ENCODE peak calls at places on chromosomes 7 and 10, in eight cellular contexts. Z is left ventricle myocardium inferior, L is esophagus squamous epithelium, N is sigmoid colon, R is tibial artery, P is heart right ventricle, O is PC-9, J is PC-3. V is an unnamed sample.

GRCh38 chr7:105838273-105839141 is 37.9 kb downstream of the ATXN7L1 start:
- DNase-seq in P (no peak), O (no peak), Z (peak), R (no peak), N (no peak), J (no peak), L (no peak), V (no peak)

GRCh38 chr7:5417106-5418071 is 6.2 kb downstream of the TNRC18 start:
- DNase-seq in N (no peak), Z (no peak), P (no peak), R (no peak), O (peak), J (peak), L (no peak), V (no peak)

GRCh38 chr7:116543664-116544063 is 18.8 kb downstream of the CAV1 start:
- DNase-seq in Z (no peak), J (peak), P (no peak), N (no peak), O (no peak), R (no peak), L (no peak), V (no peak)

GRCh38 chr10:14750900-14751575 is 23.7 kb downstream of the FAM107B start:
- DNase-seq in J (no peak), R (no peak), N (peak), P (peak), O (no peak), Z (peak), L (peak), V (no peak)

GRCh38 chr10:63107943-63108437 is 25.1 kb upstream of the NRBF2 start:
- DNase-seq in L (no peak), O (no peak), P (no peak), N (no peak), Z (no peak), R (no peak), J (no peak), V (no peak)

GRCh38 chr7:3682028-3682712 is 381.1 kb downstream of the SDK1 start:
- DNase-seq in L (no peak), J (no peak), R (no peak), P (no peak), Z (no peak), N (peak), O (no peak), V (no peak)

GRCh38 chr10:122154733-122155366 is 116.2 kb upstream of the BTBD16 start:
- DNase-seq in O (no peak), L (no peak), J (no peak), N (peak), R (peak), Z (no peak), P (peak), V (no peak)

GRCh38 chr10:88207121-88207546 is 343.7 kb downstream of the PTEN start:
- DNase-seq in N (no peak), O (no peak), P (no peak), J (no peak), L (no peak), R (no peak), Z (no peak), V (no peak)

GRCh38 chr10:31000071-31000787 is 31.4 kb downstream of the ZNF438 start:
- DNase-seq in R (no peak), N (no peak), O (no peak), L (no peak), P (no peak), J (no peak), Z (no peak), V (no peak)

GRCh38 chr10:108204528-108205313 is 1040.2 kb upstream of the SORCS1 start:
- DNase-seq in O (no peak), N (no peak), P (no peak), L (no peak), Z (no peak), J (peak), R (no peak), V (no peak)

GRCh38 chr10:77073066-77073960 is 564.3 kb downstream of the KCNMA1 start:
- DNase-seq in N (peak), P (peak), J (no peak), O (no peak), L (no peak), Z (peak), R (peak), V (no peak)

GRCh38 chr7:16423761-16424160 is 2.4 kb upstream of the CRPPA start:
- DNase-seq in P (no peak), R (no peak), Z (no peak), L (no peak), J (no peak), N (no peak), O (no peak), V (no peak)

GRCh38 chr10:87095241-87095945 is 387 bp downstream of the SHLD2 start:
- DNase-seq in P (peak), J (peak), Z (peak), O (peak), N (peak), L (peak), R (peak), V (peak)

GRCh38 chr10:5570979-5571810 is 46.4 kb downstream of the CALML3 start:
- DNase-seq in P (no peak), Z (peak), J (no peak), L (no peak), N (no peak), R (no peak), O (no peak), V (no peak)

GRCh38 chr10:110876000-110876399 is 4.3 kb downstream of the PDCD4 start:
- DNase-seq in J (no peak), Z (no peak), R (no peak), N (no peak), L (no peak), O (no peak), P (no peak), V (no peak)

GRCh38 chr10:126523071-126523470 is 134.8 kb upstream of the ADAM12 start:
- DNase-seq in J (no peak), R (no peak), Z (no peak), P (no peak), L (no peak), N (no peak), O (no peak), V (no peak)

GRCh38 chr10:126519992-126520391 is 131.7 kb upstream of the ADAM12 start:
- DNase-seq in P (no peak), R (no peak), J (no peak), L (no peak), O (no peak), N (no peak), Z (no peak), V (no peak)

GRCh38 chr10:126519188-126519587 is 130.9 kb upstream of the ADAM12 start:
- DNase-seq in L (no peak), Z (no peak), N (no peak), O (no peak), R (no peak), P (no peak), J (no peak), V (no peak)

GRCh38 chr10:126521354-126521753 is 133.1 kb upstream of the ADAM12 start:
- DNase-seq in N (no peak), Z (no peak), P (no peak), J (peak), L (no peak), R (no peak), O (peak), V (no peak)

GRCh38 chr10:126520918-126521317 is 132.6 kb upstream of the ADAM12 start:
- DNase-seq in L (no peak), R (no peak), P (no peak), O (no peak), N (no peak), J (no peak), Z (no peak), V (no peak)
- TF ChIP-seq CTCF in L (no peak), R (no peak), P (no peak), O (no peak), N (no peak), J (peak), Z (no peak), V (no peak)

DNA sequence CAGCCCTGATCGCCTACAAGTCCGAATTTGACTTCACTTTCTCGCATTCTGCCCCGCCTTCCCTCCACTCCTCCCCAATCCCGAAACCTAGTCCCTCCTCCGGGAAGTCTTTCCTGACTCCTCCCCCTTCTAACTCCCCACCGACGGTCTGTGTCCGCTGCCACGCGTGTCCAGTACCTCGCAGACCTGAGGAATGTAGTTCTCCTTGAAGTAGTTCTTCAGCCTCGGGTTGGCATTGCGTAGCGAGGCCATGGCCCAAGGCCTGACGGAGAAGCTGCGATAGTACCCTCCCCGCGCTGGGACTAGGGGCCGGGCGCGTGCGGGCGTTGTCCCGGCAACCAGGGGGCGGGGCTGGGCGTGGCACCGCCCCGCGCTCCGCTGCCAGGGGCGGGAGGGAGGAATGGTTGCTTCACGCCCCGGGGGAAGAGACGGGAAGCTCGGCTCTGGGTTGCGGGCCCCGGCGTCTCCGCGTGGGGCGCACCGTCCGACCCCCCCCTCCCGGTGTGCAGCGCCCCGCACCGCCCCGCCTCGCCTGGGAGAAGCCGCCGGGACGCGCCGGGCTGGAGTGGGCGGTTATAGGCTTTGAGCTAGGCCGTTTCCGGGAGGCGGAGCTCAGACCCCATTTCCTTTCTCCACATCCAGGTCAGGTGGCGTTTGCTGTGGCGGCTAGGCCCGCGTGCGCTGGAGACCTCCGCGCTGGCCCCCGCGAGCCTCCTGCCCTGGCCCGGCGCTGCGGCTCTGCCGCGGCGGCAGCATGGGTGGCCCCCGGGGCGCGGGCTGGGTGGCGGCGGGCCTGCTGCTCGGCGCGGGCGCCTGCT is at the start of the genes ARMC10 and FBXL13:
- DNase-seq in L (peak), O (peak), N (peak), Z (peak), J (peak), P (peak), R (peak), V (peak)
- TF ChIP-seq CTCF in L (no peak), O (no peak), N (no peak), Z (peak), J (no peak), P (peak), R (peak), V (peak)

GRCh38 chr10:97711640-97712267 is 1.8 kb upstream of the MARVELD1 start:
- DNase-seq in R (no peak), L (no peak), P (no peak), Z (no peak), N (no peak), O (no peak), J (no peak), V (no peak)

GRCh38 chr10:97708167-97708566 is 5.4 kb upstream of the MARVELD1 start:
- DNase-seq in L (no peak), Z (no peak), J (no peak), N (no peak), R (no peak), O (no peak), P (no peak), V (no peak)

GRCh38 chr10:97707134-97707861 is 6.2 kb upstream of the MARVELD1 start:
- DNase-seq in L (no peak), Z (no peak), N (no peak), J (no peak), R (no peak), P (no peak), O (no peak), V (no peak)

GRCh38 chr10:97709746-97710078 is 3.8 kb upstream of the MARVELD1 start:
- DNase-seq in N (no peak), P (no peak), O (no peak), Z (no peak), J (no peak), L (no peak), R (no peak), V (no peak)

GRCh38 chr10:97708976-97709745 is 4.4 kb upstream of the MARVELD1 start:
- DNase-seq in L (no peak), P (peak), R (peak), O (peak), Z (peak), J (peak), N (peak), V (no peak)
- TF ChIP-seq CTCF in L (peak), P (peak), R (peak), O (peak), Z (peak), J (peak), N (peak), V (peak)

DNA sequence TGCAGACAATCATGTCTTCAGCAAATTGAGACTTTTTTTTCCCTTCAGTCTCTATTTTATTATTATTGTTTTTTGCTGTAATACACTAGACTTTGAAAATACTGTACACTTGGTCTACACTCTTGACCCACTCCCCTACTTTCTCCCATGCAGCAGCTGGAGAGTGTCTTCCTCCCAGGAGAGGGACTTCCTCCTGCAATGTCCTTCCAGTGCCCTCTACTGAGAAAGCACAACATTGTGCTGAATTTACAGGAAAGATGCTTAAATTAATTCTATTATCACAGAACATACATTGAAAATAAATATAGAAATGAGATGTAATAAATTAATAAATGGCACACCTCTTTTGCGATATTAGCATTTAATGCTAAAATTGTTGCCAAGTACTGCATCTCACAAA is 411.3 kb downstream of the CCSER2 start:
- DNase-seq in O (no peak), R (no peak), J (no peak), L (no peak), Z (no peak), P (no peak), N (no peak), V (no peak)
- TF ChIP-seq CTCF in O (no peak), R (no peak), J (peak), L (no peak), Z (no peak), P (no peak), N (no peak), V (no peak)

DNA sequence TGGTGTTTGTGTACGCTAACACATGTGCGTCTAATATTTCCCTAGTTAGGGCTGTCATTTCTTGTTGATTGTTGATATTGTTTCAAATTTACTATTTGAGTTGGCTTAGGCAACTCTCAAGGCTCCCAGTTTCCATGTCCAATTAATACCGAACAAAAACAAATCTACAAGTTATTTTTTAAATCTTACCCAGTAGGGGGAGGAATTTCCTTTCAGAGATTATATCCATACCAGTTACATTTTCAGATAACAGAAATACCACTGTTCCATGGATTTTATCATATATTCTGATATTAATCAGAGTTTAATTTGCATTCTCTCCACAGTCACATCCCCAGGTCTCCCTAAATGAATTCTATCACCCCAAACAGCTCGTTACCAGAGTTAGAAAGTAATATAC is 7.2 kb upstream of the AKR1B10 start:
- DNase-seq in Z (no peak), P (no peak), L (no peak), O (no peak), J (peak), N (no peak), R (no peak), V (no peak)
- TF ChIP-seq CTCF in Z (no peak), P (peak), L (no peak), O (peak), J (no peak), N (peak), R (no peak), V (no peak)

GRCh38 chr7:131502810-131503545 is 53.5 kb downstream of the PODXL start:
- DNase-seq in Z (peak), P (peak), J (no peak), L (no peak), N (no peak), R (no peak), O (no peak), V (no peak)

GRCh38 chr7:131500357-131500756 is 56.1 kb downstream of the PODXL start:
- DNase-seq in R (no peak), L (no peak), Z (no peak), N (no peak), P (no peak), J (no peak), O (no peak), V (no peak)

GRCh38 chr7:131503639-131504038 is 52.8 kb downstream of the PODXL start:
- DNase-seq in R (no peak), L (no peak), J (no peak), Z (no peak), P (no peak), O (no peak), N (no peak), V (no peak)

GRCh38 chr7:131501422-131501821 is 55.0 kb downstream of the PODXL start:
- DNase-seq in L (no peak), O (no peak), R (no peak), J (no peak), Z (no peak), P (no peak), N (no peak), V (no peak)

GRCh38 chr7:131501930-131502685 is 54.3 kb downstream of the PODXL start:
- DNase-seq in O (no peak), Z (no peak), L (no peak), N (no peak), R (no peak), J (no peak), P (no peak), V (no peak)
- TF ChIP-seq CTCF in O (no peak), Z (no peak), L (no peak), N (no peak), R (no peak), J (no peak), P (no peak), V (no peak)

GRCh38 chr10:71747039-71747807 is 26.1 kb downstream of the VSIR start:
- DNase-seq in J (no peak), P (peak), R (no peak), O (no peak), L (no peak), Z (no peak), N (no peak), V (no peak)

GRCh38 chr10:71747808-71748523 is 25.4 kb downstream of the VSIR start:
- DNase-seq in R (no peak), N (no peak), L (peak), O (no peak), P (peak), Z (peak), J (no peak), V (no peak)

GRCh38 chr10:71745659-71746250 is 26.2 kb upstream of the C10orf105 start:
- DNase-seq in R (no peak), Z (no peak), N (no peak), L (no peak), J (no peak), O (no peak), P (no peak), V (no peak)

GRCh38 chr10:71744897-71745658 is 25.5 kb upstream of the C10orf105 start:
- DNase-seq in R (no peak), P (no peak), J (no peak), Z (no peak), N (no peak), L (no peak), O (no peak), V (peak)

GRCh38 chr10:71746344-71747037 is 26.8 kb downstream of the VSIR start:
- DNase-seq in R (no peak), N (no peak), P (peak), O (peak), Z (peak), J (no peak), L (no peak), V (peak)
- TF ChIP-seq CTCF in R (no peak), N (no peak), P (peak), O (no peak), Z (peak), J (no peak), L (no peak), V (no peak)

GRCh38 chr10:106401161-106401560 is 763.3 kb downstream of the SORCS1 start:
- DNase-seq in Z (no peak), J (peak), P (no peak), O (no peak), R (no peak), N (no peak), L (no peak), V (no peak)
- TF ChIP-seq CTCF in Z (no peak), J (peak), P (peak), O (peak), R (no peak), N (no peak), L (no peak), V (no peak)

DNA sequence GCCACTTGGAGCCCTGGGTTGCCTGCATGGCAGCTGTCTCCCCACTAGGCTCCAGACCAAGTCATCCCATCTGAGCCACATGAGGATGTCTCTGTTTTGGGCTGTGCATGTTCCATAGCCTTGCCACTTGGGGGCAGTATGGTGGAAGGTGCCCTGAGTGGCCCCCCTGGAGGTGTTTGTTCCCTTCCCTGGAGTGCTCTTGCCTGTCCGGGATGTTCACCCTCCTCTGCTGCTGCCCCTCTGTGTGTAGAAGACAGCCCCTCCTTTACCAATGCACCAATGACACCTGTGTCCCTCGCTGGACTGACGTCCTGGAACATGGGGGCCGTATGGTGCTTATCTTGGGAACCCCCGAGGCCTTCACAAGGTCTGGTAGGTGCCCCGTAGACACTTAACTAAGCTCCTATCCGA is 100.2 kb downstream of the ACTR3B start:
- DNase-seq in P (no peak), J (peak), O (no peak), R (no peak), N (no peak), L (no peak), Z (no peak), V (no peak)
- TF ChIP-seq CTCF in P (peak), J (peak), O (peak), R (no peak), N (no peak), L (no peak), Z (peak), V (peak)